ENCODE peak calls at places on chromosomes 7 and 10, in ten cellular contexts. One of them, this sample, is unnamed.
A peak's percentile ranks its signal among the peaks of the same experiment; 100 is the strongest.

GRCh38 chr7:1900847-1901246 is 230.8 kb downstream of the ELFN1 start:
- DNase-seq in GM12878: no peak
- DNase-seq in IMR-90: no peak
- DNase-seq in HCT116: no peak
- DNase-seq in A549: no peak
- DNase-seq in tibial artery: no peak
- DNase-seq in B cell: no peak
- DNase-seq in heart right ventricle: no peak
- DNase-seq in GM13976: no peak
- DNase-seq in bronchial epithelial cell: no peak
- DNase-seq in this sample: no peak

GRCh38 chr10:11603741-11604140 is 7.7 kb downstream of the USP6NL start:
- DNase-seq in B cell: no peak
- DNase-seq in IMR-90: no peak
- DNase-seq in bronchial epithelial cell: no peak
- DNase-seq in GM13976: no peak
- DNase-seq in A549: no peak
- DNase-seq in tibial artery: no peak
- DNase-seq in HCT116: no peak
- DNase-seq in heart right ventricle: no peak
- DNase-seq in GM12878: no peak
- DNase-seq in this sample: no peak

GRCh38 chr7:21923663-21924062 is 22.0 kb downstream of the CDCA7L start:
- DNase-seq in IMR-90: peak; percentile 32
- DNase-seq in GM13976: no peak
- DNase-seq in GM12878: no peak
- DNase-seq in A549: no peak
- DNase-seq in HCT116: no peak
- DNase-seq in tibial artery: no peak
- DNase-seq in heart right ventricle: peak; percentile 48
- DNase-seq in B cell: no peak
- DNase-seq in bronchial epithelial cell: no peak
- DNase-seq in this sample: no peak

GRCh38 chr10:6136215-6137201 is 47.7 kb downstream of the RBM17 start:
- DNase-seq in A549: no peak
- DNase-seq in HCT116: no peak
- DNase-seq in IMR-90: peak; percentile 86
- DNase-seq in GM13976: peak; percentile 80
- DNase-seq in bronchial epithelial cell: peak; percentile 79
- DNase-seq in tibial artery: no peak
- DNase-seq in GM12878: peak; percentile 66
- DNase-seq in heart right ventricle: no peak
- DNase-seq in B cell: no peak
- DNase-seq in this sample: peak; percentile 84

GRCh38 chr7:31748084-31748483 is 61.1 kb downstream of the PPP1R17 start:
- DNase-seq in bronchial epithelial cell: peak; percentile 55
- DNase-seq in heart right ventricle: no peak
- DNase-seq in GM12878: no peak
- DNase-seq in HCT116: no peak
- DNase-seq in IMR-90: no peak
- DNase-seq in tibial artery: no peak
- DNase-seq in GM13976: no peak
- DNase-seq in A549: peak; percentile 38
- DNase-seq in B cell: no peak
- DNase-seq in this sample: no peak

GRCh38 chr7:86733783-86734182 is 90.1 kb downstream of the GRM3 start:
- DNase-seq in tibial artery: no peak
- DNase-seq in IMR-90: peak; percentile 0
- DNase-seq in bronchial epithelial cell: peak; percentile 7
- DNase-seq in HCT116: no peak
- DNase-seq in B cell: no peak
- DNase-seq in heart right ventricle: no peak
- DNase-seq in A549: peak; percentile 66
- DNase-seq in GM13976: no peak
- DNase-seq in GM12878: no peak
- DNase-seq in this sample: no peak

GRCh38 chr10:16904619-16905018 is 87.4 kb upstream of the RSU1 start:
- DNase-seq in tibial artery: no peak
- DNase-seq in GM13976: no peak
- DNase-seq in B cell: no peak
- DNase-seq in heart right ventricle: peak; percentile 10
- DNase-seq in HCT116: no peak
- DNase-seq in bronchial epithelial cell: no peak
- DNase-seq in A549: no peak
- DNase-seq in GM12878: no peak
- DNase-seq in IMR-90: peak; percentile 64
- DNase-seq in this sample: no peak

GRCh38 chr10:89548673-89549072 is 13.3 kb upstream of the SLC16A12 start:
- DNase-seq in heart right ventricle: no peak
- DNase-seq in IMR-90: no peak
- DNase-seq in bronchial epithelial cell: no peak
- DNase-seq in B cell: no peak
- DNase-seq in tibial artery: no peak
- DNase-seq in A549: no peak
- DNase-seq in GM12878: no peak
- DNase-seq in HCT116: no peak
- DNase-seq in GM13976: no peak
- DNase-seq in this sample: no peak

GRCh38 chr7:128161466-128162125 is 79.5 kb upstream of the LEP start:
- DNase-seq in B cell: no peak
- DNase-seq in GM12878: no peak
- DNase-seq in tibial artery: no peak
- DNase-seq in IMR-90: no peak
- DNase-seq in A549: no peak
- DNase-seq in HCT116: no peak
- DNase-seq in bronchial epithelial cell: no peak
- DNase-seq in GM13976: no peak
- DNase-seq in heart right ventricle: no peak
- DNase-seq in this sample: no peak

GRCh38 chr7:128164955-128165670 is 76.0 kb upstream of the LEP start:
- DNase-seq in HCT116: no peak
- DNase-seq in bronchial epithelial cell: no peak
- DNase-seq in IMR-90: no peak
- DNase-seq in tibial artery: no peak
- DNase-seq in A549: no peak
- DNase-seq in B cell: no peak
- DNase-seq in heart right ventricle: no peak
- DNase-seq in GM13976: no peak
- DNase-seq in GM12878: no peak
- DNase-seq in this sample: no peak

GRCh38 chr7:128164061-128164954 is 76.8 kb upstream of the LEP start:
- DNase-seq in GM12878: no peak
- DNase-seq in bronchial epithelial cell: peak; percentile 99
- DNase-seq in tibial artery: no peak
- DNase-seq in IMR-90: peak; percentile 86
- DNase-seq in A549: peak; percentile 52
- DNase-seq in GM13976: no peak
- DNase-seq in B cell: no peak
- DNase-seq in HCT116: peak; percentile 55
- DNase-seq in heart right ventricle: no peak
- DNase-seq in this sample: no peak

GRCh38 chr7:128162666-128163065 is 78.4 kb upstream of the LEP start:
- DNase-seq in bronchial epithelial cell: no peak
- DNase-seq in tibial artery: no peak
- DNase-seq in A549: no peak
- DNase-seq in IMR-90: no peak
- DNase-seq in B cell: no peak
- DNase-seq in GM12878: no peak
- DNase-seq in heart right ventricle: no peak
- DNase-seq in HCT116: no peak
- DNase-seq in GM13976: no peak
- DNase-seq in this sample: no peak

DNA sequence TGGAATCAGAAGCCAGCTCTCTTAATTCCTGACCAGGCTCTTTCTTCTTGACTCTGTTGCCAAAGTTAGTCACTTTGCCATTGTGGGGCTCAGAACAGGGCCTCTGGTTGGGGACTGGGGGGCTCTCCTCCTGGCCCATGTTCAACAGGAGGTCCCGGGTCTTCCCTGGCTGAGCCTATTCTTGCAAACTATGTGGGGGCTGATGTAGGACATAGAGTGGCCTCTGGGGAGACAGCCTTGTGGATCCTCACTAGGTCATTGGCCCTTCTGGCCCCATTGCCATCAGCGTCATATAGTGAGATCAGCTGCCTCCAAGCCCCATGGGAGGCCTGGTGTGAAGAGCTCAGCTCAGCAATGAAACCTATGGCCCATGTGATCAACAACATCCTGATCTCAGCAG is 77.6 kb upstream of the LEP start:
- DNase-seq in GM12878: no peak
- DNase-seq in bronchial epithelial cell: no peak
- DNase-seq in B cell: no peak
- DNase-seq in HCT116: no peak
- DNase-seq in A549: no peak
- DNase-seq in GM13976: no peak
- DNase-seq in IMR-90: no peak
- DNase-seq in tibial artery: no peak
- DNase-seq in heart right ventricle: no peak
- DNase-seq in this sample: no peak
- TF ChIP-seq CTCF in GM12878: no peak
- TF ChIP-seq CTCF in bronchial epithelial cell: no peak
- TF ChIP-seq CTCF in B cell: no peak
- TF ChIP-seq CTCF in HCT116: no peak
- TF ChIP-seq CTCF in A549: no peak
- TF ChIP-seq CTCF in GM13976: no peak
- TF ChIP-seq CTCF in IMR-90: no peak
- TF ChIP-seq CTCF in tibial artery: no peak
- TF ChIP-seq CTCF in heart right ventricle: no peak
- TF ChIP-seq CTCF in this sample: no peak

GRCh38 chr7:11343818-11344413 is 370.2 kb downstream of the PHF14 start:
- DNase-seq in GM13976: no peak
- DNase-seq in B cell: peak; percentile 40
- DNase-seq in heart right ventricle: no peak
- DNase-seq in IMR-90: peak; percentile 26
- DNase-seq in bronchial epithelial cell: peak; percentile 39
- DNase-seq in HCT116: peak; percentile 22
- DNase-seq in tibial artery: no peak
- DNase-seq in A549: peak; percentile 43
- DNase-seq in GM12878: no peak
- DNase-seq in this sample: peak; percentile 52

GRCh38 chr7:11345621-11346020 is 371.9 kb downstream of the PHF14 start:
- DNase-seq in heart right ventricle: no peak
- DNase-seq in bronchial epithelial cell: no peak
- DNase-seq in A549: no peak
- DNase-seq in GM12878: no peak
- DNase-seq in IMR-90: no peak
- DNase-seq in tibial artery: no peak
- DNase-seq in B cell: no peak
- DNase-seq in GM13976: no peak
- DNase-seq in HCT116: no peak
- DNase-seq in this sample: no peak

GRCh38 chr7:11343136-11343535 is 369.5 kb downstream of the PHF14 start:
- DNase-seq in B cell: no peak
- DNase-seq in tibial artery: no peak
- DNase-seq in heart right ventricle: no peak
- DNase-seq in GM12878: no peak
- DNase-seq in HCT116: no peak
- DNase-seq in bronchial epithelial cell: no peak
- DNase-seq in GM13976: no peak
- DNase-seq in IMR-90: no peak
- DNase-seq in A549: no peak
- DNase-seq in this sample: no peak

GRCh38 chr7:11346312-11346711 is 372.6 kb downstream of the PHF14 start:
- DNase-seq in heart right ventricle: no peak
- DNase-seq in B cell: no peak
- DNase-seq in HCT116: no peak
- DNase-seq in bronchial epithelial cell: no peak
- DNase-seq in GM12878: no peak
- DNase-seq in tibial artery: no peak
- DNase-seq in IMR-90: no peak
- DNase-seq in GM13976: no peak
- DNase-seq in A549: no peak
- DNase-seq in this sample: no peak

DNA sequence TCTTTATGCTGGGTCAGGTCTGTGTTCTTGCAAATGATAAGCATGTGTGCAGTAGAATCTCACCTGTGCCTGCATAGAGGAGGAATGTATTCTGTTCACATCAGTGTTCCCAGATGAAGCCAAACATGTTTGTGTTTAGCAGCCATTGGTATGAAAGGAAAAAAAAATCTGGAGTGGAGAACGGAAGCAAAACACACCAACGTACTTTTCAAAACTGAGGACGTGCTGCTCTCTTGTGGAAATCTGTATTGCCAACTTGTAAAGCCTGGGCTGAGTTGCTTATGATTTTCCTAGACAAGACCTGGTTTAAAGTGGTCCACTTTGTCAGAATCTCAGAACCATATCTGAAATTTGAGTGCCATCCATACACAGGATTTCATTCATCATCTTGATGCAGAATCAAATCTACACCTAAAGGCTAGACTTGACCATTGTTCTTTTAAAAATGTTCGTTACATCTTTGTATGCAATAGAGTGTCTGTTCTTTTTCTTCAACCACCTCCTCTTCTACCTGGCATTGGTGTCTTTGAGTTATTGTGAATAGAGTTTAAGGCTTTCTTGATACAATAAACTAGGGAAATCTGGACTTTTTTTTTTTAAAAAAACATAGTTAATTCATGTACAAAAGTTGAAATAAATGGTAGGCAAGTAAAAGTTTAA is 367.7 kb downstream of the PHF14 start:
- DNase-seq in HCT116: peak; percentile 8
- DNase-seq in GM13976: no peak
- DNase-seq in bronchial epithelial cell: peak; percentile 50
- DNase-seq in tibial artery: no peak
- DNase-seq in heart right ventricle: no peak
- DNase-seq in IMR-90: no peak
- DNase-seq in A549: peak; percentile 47
- DNase-seq in GM12878: no peak
- DNase-seq in B cell: no peak
- DNase-seq in this sample: peak; percentile 48
- TF ChIP-seq CTCF in HCT116: peak; percentile 38
- TF ChIP-seq CTCF in GM13976: peak; percentile 21
- TF ChIP-seq CTCF in bronchial epithelial cell: peak; percentile 34
- TF ChIP-seq CTCF in tibial artery: no peak
- TF ChIP-seq CTCF in heart right ventricle: peak; percentile 27
- TF ChIP-seq CTCF in IMR-90: peak; percentile 10
- TF ChIP-seq CTCF in A549: peak; percentile 47
- TF ChIP-seq CTCF in GM12878: peak; percentile 54
- TF ChIP-seq CTCF in B cell: no peak
- TF ChIP-seq CTCF in this sample: peak; percentile 45

GRCh38 chr7:125057974-125058373 is 128.3 kb upstream of the POT1 start:
- DNase-seq in HCT116: no peak
- DNase-seq in GM13976: no peak
- DNase-seq in GM12878: no peak
- DNase-seq in heart right ventricle: no peak
- DNase-seq in A549: no peak
- DNase-seq in B cell: no peak
- DNase-seq in IMR-90: no peak
- DNase-seq in bronchial epithelial cell: no peak
- DNase-seq in tibial artery: no peak
- DNase-seq in this sample: no peak

GRCh38 chr7:125055376-125055775 is 125.8 kb upstream of the POT1 start:
- DNase-seq in bronchial epithelial cell: no peak
- DNase-seq in GM13976: no peak
- DNase-seq in A549: no peak
- DNase-seq in B cell: no peak
- DNase-seq in IMR-90: no peak
- DNase-seq in HCT116: no peak
- DNase-seq in GM12878: no peak
- DNase-seq in tibial artery: no peak
- DNase-seq in heart right ventricle: no peak
- DNase-seq in this sample: no peak

GRCh38 chr7:125061776-125062397 is 132.3 kb upstream of the POT1 start:
- DNase-seq in bronchial epithelial cell: peak; percentile 90
- DNase-seq in IMR-90: peak; percentile 41
- DNase-seq in HCT116: peak; percentile 35
- DNase-seq in B cell: no peak
- DNase-seq in tibial artery: no peak
- DNase-seq in A549: peak; percentile 45
- DNase-seq in GM12878: no peak
- DNase-seq in GM13976: peak; percentile 22
- DNase-seq in heart right ventricle: no peak
- DNase-seq in this sample: peak; percentile 26

GRCh38 chr7:125065546-125065945 is 135.9 kb upstream of the POT1 start:
- DNase-seq in IMR-90: no peak
- DNase-seq in tibial artery: no peak
- DNase-seq in heart right ventricle: no peak
- DNase-seq in bronchial epithelial cell: no peak
- DNase-seq in A549: no peak
- DNase-seq in HCT116: no peak
- DNase-seq in GM12878: no peak
- DNase-seq in GM13976: no peak
- DNase-seq in B cell: no peak
- DNase-seq in this sample: no peak

GRCh38 chr7:125059861-125060456 is 130.3 kb upstream of the POT1 start:
- DNase-seq in GM13976: peak; percentile 8
- DNase-seq in A549: no peak
- DNase-seq in tibial artery: no peak
- DNase-seq in HCT116: no peak
- DNase-seq in bronchial epithelial cell: peak; percentile 37
- DNase-seq in B cell: no peak
- DNase-seq in heart right ventricle: no peak
- DNase-seq in IMR-90: peak; percentile 3
- DNase-seq in GM12878: no peak
- DNase-seq in this sample: no peak
- TF ChIP-seq CTCF in GM13976: no peak
- TF ChIP-seq CTCF in A549: peak; percentile 42
- TF ChIP-seq CTCF in tibial artery: no peak
- TF ChIP-seq CTCF in HCT116: peak; percentile 53
- TF ChIP-seq CTCF in bronchial epithelial cell: no peak
- TF ChIP-seq CTCF in B cell: no peak
- TF ChIP-seq CTCF in heart right ventricle: peak; percentile 44
- TF ChIP-seq CTCF in IMR-90: peak; percentile 44
- TF ChIP-seq CTCF in GM12878: no peak
- TF ChIP-seq CTCF in this sample: peak; percentile 12

GRCh38 chr7:11206131-11206921 is 232.7 kb downstream of the PHF14 start:
- DNase-seq in IMR-90: no peak
- DNase-seq in GM12878: no peak
- DNase-seq in GM13976: no peak
- DNase-seq in bronchial epithelial cell: no peak
- DNase-seq in heart right ventricle: no peak
- DNase-seq in HCT116: no peak
- DNase-seq in A549: no peak
- DNase-seq in tibial artery: no peak
- DNase-seq in B cell: no peak
- DNase-seq in this sample: no peak
- TF ChIP-seq CTCF in IMR-90: no peak
- TF ChIP-seq CTCF in GM12878: no peak
- TF ChIP-seq CTCF in GM13976: no peak
- TF ChIP-seq CTCF in bronchial epithelial cell: no peak
- TF ChIP-seq CTCF in heart right ventricle: no peak
- TF ChIP-seq CTCF in HCT116: no peak
- TF ChIP-seq CTCF in A549: no peak
- TF ChIP-seq CTCF in tibial artery: no peak
- TF ChIP-seq CTCF in B cell: no peak
- TF ChIP-seq CTCF in this sample: no peak

This sample was measured in GM12865.